ENCODE peak calls at places on chromosomes 6 and 20, in nine cellular contexts. One of them, this sample, is unnamed. For H3K4me1, the result is how much of the 10 kb centered on the place peaks cover.

GRCh38 chr6:107971181-107971580 is 13.2 kb upstream of the SEC63 start:
- DNase-seq in right cardiac atrium: no peak
- DNase-seq in left ventricle myocardium inferior: no peak
- DNase-seq in prostate gland: no peak
- DNase-seq in OCI-LY7: no peak
- DNase-seq in spleen: no peak
- DNase-seq in kidney: no peak
- DNase-seq in cardiac muscle cell: no peak
- DNase-seq in SJSA1: no peak
- DNase-seq in this sample: no peak

GRCh38 chr6:13331516-13332348 is 3.4 kb upstream of the TBC1D7 start:
- DNase-seq in left ventricle myocardium inferior: no peak
- DNase-seq in prostate gland: peak
- DNase-seq in spleen: no peak
- DNase-seq in kidney: no peak
- DNase-seq in right cardiac atrium: no peak
- DNase-seq in cardiac muscle cell: peak
- DNase-seq in SJSA1: peak
- DNase-seq in OCI-LY7: peak
- DNase-seq in this sample: no peak

GRCh38 chr6:130997061-130997753 is 65.8 kb downstream of the EPB41L2 start:
- DNase-seq in kidney: no peak
- DNase-seq in cardiac muscle cell: peak
- DNase-seq in OCI-LY7: no peak
- DNase-seq in prostate gland: no peak
- DNase-seq in right cardiac atrium: no peak
- DNase-seq in spleen: no peak
- DNase-seq in left ventricle myocardium inferior: no peak
- DNase-seq in SJSA1: peak
- DNase-seq in this sample: no peak

GRCh38 chr20:32368930-32369329 is 10.8 kb downstream of the ASXL1 start:
- DNase-seq in kidney: no peak
- DNase-seq in SJSA1: peak
- DNase-seq in right cardiac atrium: no peak
- DNase-seq in spleen: no peak
- DNase-seq in prostate gland: no peak
- DNase-seq in left ventricle myocardium inferior: no peak
- DNase-seq in OCI-LY7: peak
- DNase-seq in cardiac muscle cell: no peak
- DNase-seq in this sample: no peak

GRCh38 chr20:57038608-57039440 is 227.6 kb downstream of the BMP7 start:
- DNase-seq in prostate gland: no peak
- DNase-seq in kidney: no peak
- DNase-seq in SJSA1: no peak
- DNase-seq in OCI-LY7: no peak
- DNase-seq in spleen: no peak
- DNase-seq in cardiac muscle cell: no peak
- DNase-seq in right cardiac atrium: no peak
- DNase-seq in left ventricle myocardium inferior: no peak
- DNase-seq in this sample: peak

GRCh38 chr20:23517719-23518118 is 26.8 kb downstream of the CST8 start:
- DNase-seq in left ventricle myocardium inferior: no peak
- DNase-seq in prostate gland: no peak
- DNase-seq in SJSA1: no peak
- DNase-seq in right cardiac atrium: no peak
- DNase-seq in spleen: no peak
- DNase-seq in cardiac muscle cell: no peak
- DNase-seq in OCI-LY7: no peak
- DNase-seq in kidney: no peak
- DNase-seq in this sample: no peak

GRCh38 chr6:136201735-136202134 is 48.4 kb downstream of the MTFR2 start:
- DNase-seq in cardiac muscle cell: no peak
- DNase-seq in SJSA1: no peak
- DNase-seq in OCI-LY7: no peak
- DNase-seq in right cardiac atrium: no peak
- DNase-seq in left ventricle myocardium inferior: no peak
- DNase-seq in kidney: no peak
- DNase-seq in spleen: no peak
- DNase-seq in prostate gland: no peak
- DNase-seq in this sample: no peak

GRCh38 chr20:676967-677366 is 1.4 kb upstream of the SCRT2 start:
- DNase-seq in left ventricle myocardium inferior: no peak
- DNase-seq in spleen: no peak
- DNase-seq in prostate gland: no peak
- DNase-seq in kidney: no peak
- DNase-seq in SJSA1: no peak
- DNase-seq in OCI-LY7: no peak
- DNase-seq in right cardiac atrium: no peak
- DNase-seq in cardiac muscle cell: no peak
- DNase-seq in this sample: no peak

GRCh38 chr6:160945516-160946177 is 45.9 kb upstream of the MAP3K4 start:
- DNase-seq in left ventricle myocardium inferior: no peak
- DNase-seq in SJSA1: no peak
- DNase-seq in prostate gland: no peak
- DNase-seq in OCI-LY7: no peak
- DNase-seq in right cardiac atrium: no peak
- DNase-seq in cardiac muscle cell: peak
- DNase-seq in kidney: no peak
- DNase-seq in spleen: no peak
- DNase-seq in this sample: no peak

GRCh38 chr6:13256614-13257013 is 71.7 kb downstream of the TBC1D7 start:
- DNase-seq in kidney: no peak
- DNase-seq in left ventricle myocardium inferior: no peak
- DNase-seq in cardiac muscle cell: no peak
- DNase-seq in prostate gland: no peak
- DNase-seq in spleen: no peak
- DNase-seq in SJSA1: no peak
- DNase-seq in OCI-LY7: no peak
- DNase-seq in right cardiac atrium: no peak
- DNase-seq in this sample: no peak

GRCh38 chr6:130593200-130593599 is 227.4 kb downstream of the TMEM200A start:
- DNase-seq in cardiac muscle cell: no peak
- DNase-seq in kidney: no peak
- DNase-seq in OCI-LY7: no peak
- DNase-seq in prostate gland: no peak
- DNase-seq in left ventricle myocardium inferior: no peak
- DNase-seq in SJSA1: no peak
- DNase-seq in spleen: no peak
- DNase-seq in right cardiac atrium: no peak
- DNase-seq in this sample: no peak

GRCh38 chr6:39882567-39882953 is 51.7 kb downstream of the MOCS1 start:
- DNase-seq in OCI-LY7: no peak
- DNase-seq in left ventricle myocardium inferior: peak
- DNase-seq in cardiac muscle cell: no peak
- DNase-seq in right cardiac atrium: peak
- DNase-seq in kidney: peak
- DNase-seq in prostate gland: no peak
- DNase-seq in spleen: no peak
- DNase-seq in SJSA1: peak
- DNase-seq in this sample: peak

GRCh38 chr20:41364967-41365765 is 1.5 kb downstream of the EMILIN3 start:
- DNase-seq in left ventricle myocardium inferior: no peak
- DNase-seq in OCI-LY7: no peak
- DNase-seq in spleen: no peak
- DNase-seq in SJSA1: no peak
- DNase-seq in kidney: no peak
- DNase-seq in cardiac muscle cell: no peak
- DNase-seq in right cardiac atrium: no peak
- DNase-seq in prostate gland: no peak
- DNase-seq in this sample: no peak

GRCh38 chr20:41365785-41366545 is 653 bp downstream of the EMILIN3 start:
- DNase-seq in cardiac muscle cell: peak
- DNase-seq in left ventricle myocardium inferior: no peak
- DNase-seq in kidney: no peak
- DNase-seq in right cardiac atrium: no peak
- DNase-seq in spleen: no peak
- DNase-seq in OCI-LY7: no peak
- DNase-seq in SJSA1: no peak
- DNase-seq in prostate gland: no peak
- DNase-seq in this sample: no peak

GRCh38 chr20:41366546-41367392 is at the start of gene EMILIN3:
- DNase-seq in right cardiac atrium: peak
- DNase-seq in left ventricle myocardium inferior: no peak
- DNase-seq in OCI-LY7: no peak
- DNase-seq in SJSA1: no peak
- DNase-seq in spleen: no peak
- DNase-seq in kidney: no peak
- DNase-seq in cardiac muscle cell: peak
- DNase-seq in prostate gland: no peak
- DNase-seq in this sample: no peak

GRCh38 chr20:41367956-41368355 is 1.3 kb upstream of the EMILIN3 start:
- DNase-seq in OCI-LY7: no peak
- DNase-seq in spleen: no peak
- DNase-seq in right cardiac atrium: no peak
- DNase-seq in cardiac muscle cell: no peak
- DNase-seq in SJSA1: no peak
- DNase-seq in kidney: no peak
- DNase-seq in left ventricle myocardium inferior: no peak
- DNase-seq in prostate gland: no peak
- DNase-seq in this sample: no peak

DNA sequence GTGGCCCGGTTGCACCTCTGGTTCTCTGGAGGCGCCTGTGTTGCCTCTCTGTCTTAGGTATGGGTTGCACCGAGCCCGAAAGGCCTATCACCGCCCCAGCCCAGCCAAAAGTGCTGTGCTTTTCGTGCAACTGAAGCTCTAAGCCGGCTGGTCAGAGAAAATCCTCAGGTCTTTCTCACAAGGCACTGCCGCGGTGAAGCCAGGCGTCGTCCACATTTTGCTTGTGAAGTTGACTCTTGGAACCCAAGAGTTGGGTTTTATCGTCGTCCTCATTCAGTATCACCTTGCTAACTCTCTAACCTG is 726 bp upstream of the EMILIN3 start:
- DNase-seq in right cardiac atrium: no peak
- DNase-seq in left ventricle myocardium inferior: no peak
- DNase-seq in spleen: no peak
- DNase-seq in prostate gland: no peak
- DNase-seq in SJSA1: no peak
- DNase-seq in cardiac muscle cell: no peak
- DNase-seq in kidney: no peak
- DNase-seq in OCI-LY7: no peak
- DNase-seq in this sample: no peak
- H3K4me3 ChIP-seq in right cardiac atrium: no peak
- H3K4me3 ChIP-seq in left ventricle myocardium inferior: peak
- H3K4me3 ChIP-seq in spleen: no peak
- H3K4me3 ChIP-seq in prostate gland: no peak
- H3K4me3 ChIP-seq in SJSA1: no peak
- H3K4me3 ChIP-seq in cardiac muscle cell: peak
- H3K4me3 ChIP-seq in kidney: no peak
- H3K4me3 ChIP-seq in OCI-LY7: no peak
- H3K4me3 ChIP-seq in this sample: no peak

DNA sequence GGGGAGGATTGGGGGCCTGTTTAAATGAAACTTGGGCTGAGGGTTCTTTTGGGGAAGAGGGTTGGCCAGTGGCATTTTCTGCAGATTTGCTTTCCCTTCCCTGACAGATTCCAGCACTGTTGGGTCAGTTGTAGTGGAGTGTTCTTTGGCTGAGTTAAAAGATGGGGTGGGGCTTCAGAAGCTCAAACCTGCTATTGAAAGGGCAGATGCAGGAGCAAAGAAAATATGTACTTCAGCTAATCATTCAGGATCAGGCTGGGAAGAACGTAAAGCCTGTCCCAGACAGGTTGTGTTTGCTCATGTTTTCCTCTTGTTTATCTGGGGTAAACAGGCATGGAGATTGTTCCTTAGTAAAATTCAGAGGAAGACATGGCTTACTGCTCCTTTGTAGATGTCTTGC is 2.5 kb downstream of the SASH1 start:
- DNase-seq in spleen: no peak
- DNase-seq in cardiac muscle cell: peak
- DNase-seq in OCI-LY7: no peak
- DNase-seq in kidney: no peak
- DNase-seq in prostate gland: peak
- DNase-seq in left ventricle myocardium inferior: no peak
- DNase-seq in SJSA1: no peak
- DNase-seq in right cardiac atrium: peak
- DNase-seq in this sample: no peak
- H3K4me1 ChIP-seq in spleen: under half
- H3K4me1 ChIP-seq in cardiac muscle cell: under half
- H3K4me1 ChIP-seq in OCI-LY7: under half
- H3K4me1 ChIP-seq in kidney: under half
- H3K4me1 ChIP-seq in prostate gland: under half
- H3K4me1 ChIP-seq in left ventricle myocardium inferior: half or more
- H3K4me1 ChIP-seq in SJSA1: under half
- H3K4me1 ChIP-seq in right cardiac atrium: under half
- H3K4me1 ChIP-seq in this sample: under half

GRCh38 chr6:98842489-98843180 is 8.3 kb downstream of the POU3F2 start:
- DNase-seq in right cardiac atrium: no peak
- DNase-seq in cardiac muscle cell: peak
- DNase-seq in spleen: peak
- DNase-seq in prostate gland: no peak
- DNase-seq in kidney: no peak
- DNase-seq in left ventricle myocardium inferior: no peak
- DNase-seq in OCI-LY7: no peak
- DNase-seq in SJSA1: no peak
- DNase-seq in this sample: peak
- H3K4me3 ChIP-seq in right cardiac atrium: no peak
- H3K4me3 ChIP-seq in cardiac muscle cell: no peak
- H3K4me3 ChIP-seq in spleen: no peak
- H3K4me3 ChIP-seq in prostate gland: no peak
- H3K4me3 ChIP-seq in kidney: no peak
- H3K4me3 ChIP-seq in left ventricle myocardium inferior: no peak
- H3K4me3 ChIP-seq in OCI-LY7: no peak
- H3K4me3 ChIP-seq in SJSA1: no peak
- H3K4me3 ChIP-seq in this sample: no peak

GRCh38 chr20:2123720-2124119 is 22.1 kb downstream of the STK35 start:
- DNase-seq in OCI-LY7: no peak
- DNase-seq in kidney: no peak
- DNase-seq in left ventricle myocardium inferior: no peak
- DNase-seq in prostate gland: no peak
- DNase-seq in right cardiac atrium: no peak
- DNase-seq in SJSA1: no peak
- DNase-seq in spleen: no peak
- DNase-seq in cardiac muscle cell: no peak
- DNase-seq in this sample: no peak
- H3K4me1 ChIP-seq in OCI-LY7: under half
- H3K4me1 ChIP-seq in kidney: under half
- H3K4me1 ChIP-seq in left ventricle myocardium inferior: half or more
- H3K4me1 ChIP-seq in prostate gland: under half
- H3K4me1 ChIP-seq in right cardiac atrium: under half
- H3K4me1 ChIP-seq in SJSA1: under half
- H3K4me1 ChIP-seq in spleen: under half
- H3K4me1 ChIP-seq in cardiac muscle cell: under half
- H3K4me1 ChIP-seq in this sample: half or more